ENCODE peak calls at places on chromosomes 3 and 15, in ten cellular contexts. One of them, this sample, is unnamed.

GRCh38 chr15:72281713-72282112 is 9.4 kb upstream of the PARP6 start:
- DNase-seq in non-pigmented ciliary epithelial cell: no peak
- DNase-seq in GM20000: no peak
- DNase-seq in PC-3: no peak
- DNase-seq in NCI-H446: no peak
- DNase-seq in HT1080: peak; percentile 47
- DNase-seq in esophagus muscularis mucosa: no peak
- DNase-seq in stimulated activated CD4-positive, alpha-beta T cell treated with anti-CD3 and anti-CD28 coated beads, Interleukin-1b, Interleukin-23, amount 100 ng/mL, for 24 hours: no peak
- DNase-seq in pancreas: no peak
- DNase-seq in frontal cortex: no peak
- DNase-seq in this sample: no peak

GRCh38 chr15:40336129-40337122 is 4.3 kb downstream of the CCDC9B start:
- DNase-seq in NCI-H446: no peak
- DNase-seq in HT1080: no peak
- DNase-seq in pancreas: no peak
- DNase-seq in esophagus muscularis mucosa: no peak
- DNase-seq in frontal cortex: no peak
- DNase-seq in PC-3: no peak
- DNase-seq in non-pigmented ciliary epithelial cell: no peak
- DNase-seq in stimulated activated CD4-positive, alpha-beta T cell treated with anti-CD3 and anti-CD28 coated beads, Interleukin-1b, Interleukin-23, amount 100 ng/mL, for 24 hours: no peak
- DNase-seq in GM20000: peak; percentile 72
- DNase-seq in this sample: no peak

GRCh38 chr3:129606522-129607390 is at the start of gene PLXND1:
- DNase-seq in GM20000: peak; percentile 89
- DNase-seq in HT1080: no peak
- DNase-seq in frontal cortex: peak; percentile 95
- DNase-seq in stimulated activated CD4-positive, alpha-beta T cell treated with anti-CD3 and anti-CD28 coated beads, Interleukin-1b, Interleukin-23, amount 100 ng/mL, for 24 hours: no peak
- DNase-seq in esophagus muscularis mucosa: no peak
- DNase-seq in non-pigmented ciliary epithelial cell: no peak
- DNase-seq in pancreas: no peak
- DNase-seq in PC-3: peak; percentile 38
- DNase-seq in NCI-H446: no peak
- DNase-seq in this sample: no peak

GRCh38 chr15:62779041-62779810 is 263.3 kb upstream of the TPM1 start:
- DNase-seq in HT1080: peak; percentile 55
- DNase-seq in non-pigmented ciliary epithelial cell: no peak
- DNase-seq in frontal cortex: no peak
- DNase-seq in esophagus muscularis mucosa: no peak
- DNase-seq in NCI-H446: no peak
- DNase-seq in stimulated activated CD4-positive, alpha-beta T cell treated with anti-CD3 and anti-CD28 coated beads, Interleukin-1b, Interleukin-23, amount 100 ng/mL, for 24 hours: no peak
- DNase-seq in pancreas: no peak
- DNase-seq in PC-3: peak; percentile 14
- DNase-seq in GM20000: no peak
- DNase-seq in this sample: no peak

GRCh38 chr15:43279496-43279895 is 12.8 kb upstream of the TGM5 start:
- DNase-seq in esophagus muscularis mucosa: no peak
- DNase-seq in non-pigmented ciliary epithelial cell: no peak
- DNase-seq in PC-3: no peak
- DNase-seq in frontal cortex: no peak
- DNase-seq in HT1080: no peak
- DNase-seq in stimulated activated CD4-positive, alpha-beta T cell treated with anti-CD3 and anti-CD28 coated beads, Interleukin-1b, Interleukin-23, amount 100 ng/mL, for 24 hours: no peak
- DNase-seq in GM20000: no peak
- DNase-seq in NCI-H446: no peak
- DNase-seq in pancreas: no peak
- DNase-seq in this sample: no peak

GRCh38 chr3:20047940-20048339 is 7.7 kb downstream of the KAT2B start:
- DNase-seq in esophagus muscularis mucosa: no peak
- DNase-seq in frontal cortex: no peak
- DNase-seq in GM20000: no peak
- DNase-seq in non-pigmented ciliary epithelial cell: no peak
- DNase-seq in HT1080: no peak
- DNase-seq in pancreas: no peak
- DNase-seq in stimulated activated CD4-positive, alpha-beta T cell treated with anti-CD3 and anti-CD28 coated beads, Interleukin-1b, Interleukin-23, amount 100 ng/mL, for 24 hours: no peak
- DNase-seq in PC-3: no peak
- DNase-seq in NCI-H446: no peak
- DNase-seq in this sample: no peak

GRCh38 chr3:143427626-143428025 is 308.1 kb downstream of the CHST2 start:
- DNase-seq in non-pigmented ciliary epithelial cell: no peak
- DNase-seq in NCI-H446: no peak
- DNase-seq in GM20000: no peak
- DNase-seq in frontal cortex: no peak
- DNase-seq in stimulated activated CD4-positive, alpha-beta T cell treated with anti-CD3 and anti-CD28 coated beads, Interleukin-1b, Interleukin-23, amount 100 ng/mL, for 24 hours: no peak
- DNase-seq in HT1080: no peak
- DNase-seq in PC-3: no peak
- DNase-seq in pancreas: no peak
- DNase-seq in esophagus muscularis mucosa: no peak
- DNase-seq in this sample: no peak

GRCh38 chr3:55615694-55616310 is 128.7 kb upstream of the WNT5A start:
- DNase-seq in frontal cortex: no peak
- DNase-seq in non-pigmented ciliary epithelial cell: no peak
- DNase-seq in PC-3: no peak
- DNase-seq in stimulated activated CD4-positive, alpha-beta T cell treated with anti-CD3 and anti-CD28 coated beads, Interleukin-1b, Interleukin-23, amount 100 ng/mL, for 24 hours: no peak
- DNase-seq in esophagus muscularis mucosa: no peak
- DNase-seq in HT1080: no peak
- DNase-seq in GM20000: no peak
- DNase-seq in NCI-H446: no peak
- DNase-seq in pancreas: no peak
- DNase-seq in this sample: no peak

GRCh38 chr15:59553879-59554735 is 57.5 kb upstream of the GCNT3 start:
- DNase-seq in stimulated activated CD4-positive, alpha-beta T cell treated with anti-CD3 and anti-CD28 coated beads, Interleukin-1b, Interleukin-23, amount 100 ng/mL, for 24 hours: no peak
- DNase-seq in GM20000: no peak
- DNase-seq in PC-3: peak; percentile 77
- DNase-seq in HT1080: peak; percentile 92
- DNase-seq in pancreas: no peak
- DNase-seq in frontal cortex: no peak
- DNase-seq in NCI-H446: no peak
- DNase-seq in esophagus muscularis mucosa: no peak
- DNase-seq in non-pigmented ciliary epithelial cell: peak; percentile 63
- DNase-seq in this sample: peak; percentile 99